ENCODE peak calls at places on chromosomes 11 and 22, in six cellular contexts. X is SK-N-SH, O is adipocyte, A is mammary epithelial cell, B is neuronal stem cell, G is kidney. Q is an unnamed sample.
A peak's percentile ranks its signal among the peaks of the same experiment; 100 is the strongest.

GRCh38 chr22:27918351-27919221 is 470 bp downstream of the PITPNB start:
- DNase-seq in A (peak; percentile 64), G (peak; percentile 88), X (peak; percentile 80), O (peak; percentile 79), B (peak; percentile 35), Q (peak; percentile 59)

GRCh38 chr11:121895919-121896318 is 220.1 kb downstream of the BLID start:
- DNase-seq in O (peak; percentile 73), B (no peak), X (no peak), G (no peak), A (peak; percentile 54), Q (no peak)

GRCh38 chr22:38452373-38453064 is 2.5 kb downstream of the KCNJ4 start:
- DNase-seq in B (no peak), X (no peak), G (peak; percentile 56), A (no peak), O (no peak), Q (no peak)

GRCh38 chr11:123601136-123601535 is 53.3 kb downstream of the SCN3B start:
- DNase-seq in O (peak; percentile 82), G (no peak), X (no peak), A (no peak), B (no peak), Q (no peak)

GRCh38 chr22:49618689-49618953 is 209.1 kb downstream of the BRD1 start:
- DNase-seq in A (no peak), X (no peak), G (peak; percentile 70), O (no peak), B (no peak), Q (no peak)

GRCh38 chr11:70678931-70679900 is 280.9 kb downstream of the CTTN start:
- DNase-seq in O (no peak), A (no peak), G (peak; percentile 68), X (no peak), B (no peak), Q (no peak)

GRCh38 chr11:16881074-16881709 is 133.0 kb downstream of the PLEKHA7 start:
- DNase-seq in B (no peak), G (peak; percentile 77), O (peak; percentile 26), X (no peak), A (peak; percentile 89), Q (no peak)

GRCh38 chr11:14413307-14414072 is 54.5 kb upstream of the RRAS2 start:
- DNase-seq in B (no peak), O (peak; percentile 77), G (no peak), A (peak; percentile 48), X (no peak), Q (no peak)

GRCh38 chr22:32880061-32880460 is 78.6 kb downstream of the TIMP3 start:
- DNase-seq in B (no peak), A (no peak), X (no peak), G (no peak), O (peak; percentile 39), Q (no peak)

GRCh38 chr22:47152938-47153337 is 390.5 kb downstream of the TBC1D22A start:
- DNase-seq in G (no peak), B (no peak), O (no peak), X (no peak), A (no peak), Q (no peak)

GRCh38 chr11:70481625-70482528 is 83.5 kb downstream of the CTTN start:
- DNase-seq in G (peak; percentile 80), O (no peak), A (peak; percentile 69), X (no peak), B (no peak), Q (no peak)

GRCh38 chr22:16954060-16954403 is 54.0 kb downstream of the GAB4 start:
- DNase-seq in G (no peak), X (no peak), A (no peak), O (no peak), B (no peak), Q (no peak)

GRCh38 chr11:34207487-34207886 is 102.1 kb downstream of the NAT10 start:
- DNase-seq in B (no peak), X (no peak), A (no peak), G (no peak), O (no peak), Q (no peak)

GRCh38 chr22:50218996-50219727 is 18.4 kb downstream of the SELENOO start:
- DNase-seq in A (peak; percentile 42), B (no peak), G (peak; percentile 90), X (peak; percentile 87), O (peak; percentile 61), Q (peak; percentile 91)

GRCh38 chr11:795638-796564 is 2.2 kb downstream of the SLC25A22 start:
- DNase-seq in A (peak; percentile 72), B (no peak), O (peak; percentile 92), G (peak; percentile 93), X (peak; percentile 84), Q (peak; percentile 78)

GRCh38 chr11:64390558-64390957 is 31.6 kb downstream of the RPS6KA4 start:
- DNase-seq in X (no peak), O (no peak), B (no peak), A (no peak), G (no peak), Q (no peak)

GRCh38 chr11:79663012-79663411 is 222.2 kb upstream of the TENM4 start:
- DNase-seq in X (no peak), O (no peak), B (no peak), G (no peak), A (no peak), Q (no peak)

GRCh38 chr11:19646921-19647320 is 65.7 kb upstream of the NAV2 start:
- DNase-seq in A (peak; percentile 54), G (no peak), X (peak; percentile 46), O (peak; percentile 78), B (no peak), Q (no peak)

DNA sequence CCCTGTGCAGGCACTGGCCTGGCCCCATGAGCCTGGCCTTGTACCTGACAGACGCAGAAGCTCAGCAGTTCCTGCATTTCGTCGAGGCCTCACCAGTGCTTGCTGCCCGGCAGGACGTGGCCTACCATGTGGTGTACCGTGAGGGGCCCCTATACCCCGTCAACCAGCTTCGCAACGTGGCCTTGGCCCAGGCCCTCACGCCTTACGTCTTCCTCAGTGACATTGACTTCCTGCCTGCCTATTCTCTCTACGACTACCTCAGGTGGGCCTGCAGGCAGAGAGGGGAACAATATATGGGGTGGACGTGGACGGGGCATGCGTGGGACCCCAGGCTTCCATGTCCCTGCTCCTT is 4.9 kb downstream of the LARGE2 start:
- DNase-seq in X (no peak), B (no peak), A (no peak), O (no peak), G (peak; percentile 66), Q (peak; percentile 16)
- H3K9ac ChIP-seq in X (no peak overlapping the region), B (no peak overlapping the region), A (no peak overlapping the region), O (no peak overlapping the region), G (no peak overlapping the region), Q (no peak overlapping the region)

GRCh38 chr22:48342016-48342415 is 1485.7 kb downstream of the BRD1 start:
- DNase-seq in B (no peak), G (peak; percentile 49), A (no peak), O (no peak), X (no peak), Q (no peak)
- H3K9ac ChIP-seq in B (no peak overlapping the region), G (no peak overlapping the region), A (no peak overlapping the region), O (no peak overlapping the region), X (no peak overlapping the region), Q (no peak overlapping the region)

DNA sequence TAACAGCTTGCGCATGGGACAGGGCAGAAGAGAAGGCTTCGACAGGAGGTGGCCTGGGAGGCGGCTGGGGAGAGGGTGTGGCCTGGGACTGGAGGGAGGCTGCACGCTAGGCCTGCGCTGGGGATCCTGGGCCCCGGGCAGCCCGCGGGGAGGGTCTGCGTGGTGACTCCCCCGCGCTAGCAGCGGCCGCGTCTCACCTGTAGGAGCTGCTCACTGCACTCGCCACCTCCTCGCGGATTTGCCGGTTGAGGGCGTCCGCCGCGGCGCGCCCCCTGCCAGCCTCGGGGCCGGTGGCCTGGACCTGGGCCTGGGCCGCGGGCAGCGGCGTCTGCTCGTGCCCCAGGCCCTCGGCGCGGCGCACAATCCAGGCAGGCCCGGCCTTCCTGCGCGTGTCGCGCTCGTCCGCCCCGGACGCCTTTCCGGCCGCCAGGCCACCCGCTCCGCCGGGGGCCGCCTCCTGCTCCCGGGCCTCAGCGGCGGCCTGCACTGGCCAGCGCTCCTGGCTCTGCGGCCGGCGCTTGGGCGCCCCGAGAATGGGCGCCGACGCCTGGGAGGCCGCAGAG is 1.5 kb downstream of the MAP6 start:
- DNase-seq in A (no peak), G (peak; percentile 81), O (peak; percentile 60), X (peak; percentile 82), B (peak; percentile 26), Q (no peak)
- H3K9ac ChIP-seq in A (no peak overlapping the region), G (no peak overlapping the region), O (peak overlapping the region; percentile 76), X (peak overlapping the region; percentile 56), B (peak overlapping the region; percentile 14), Q (no peak overlapping the region)

DNA sequence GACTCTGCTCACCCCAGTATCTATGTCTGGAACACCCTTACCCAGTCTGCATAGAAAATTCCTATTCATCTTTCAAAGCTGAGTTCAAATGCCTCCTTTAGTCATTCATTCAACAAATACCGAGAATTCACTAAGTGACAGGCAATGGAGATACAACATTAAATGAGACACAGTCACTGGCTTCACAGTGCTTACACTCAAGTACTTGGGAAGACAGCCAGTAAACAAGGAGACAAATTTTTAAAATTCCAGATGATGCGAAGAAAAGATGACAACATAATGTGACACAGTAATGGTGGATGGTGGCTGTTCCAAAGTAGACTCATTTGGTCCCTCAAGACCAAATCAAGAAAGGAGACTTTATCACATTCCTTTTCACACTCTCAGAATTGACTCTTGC is 43.8 kb downstream of the RBFOX2 start:
- DNase-seq in O (no peak), G (no peak), B (no peak), X (no peak), A (no peak), Q (no peak)
- H3K9ac ChIP-seq in O (no peak overlapping the region), G (no peak overlapping the region), B (no peak overlapping the region), X (no peak overlapping the region), A (no peak overlapping the region), Q (no peak overlapping the region)

Q was measured in colonic mucosa.